ENCODE peak calls at places on chromosome 2, in six cellular contexts. K is neural progenitor cell, S is OCI-LY7, M is GM23338, F is GM23248, A is MM.1S. L is an unnamed sample. For H3K4me1, the result is how much of the 10 kb centered on the place peaks cover.

GRCh38 chr2:104812281-104812680 is 41.6 kb upstream of the POU3F3 start:
- DNase-seq in K (no peak), M (no peak), A (no peak), S (no peak), F (no peak), L (no peak)

GRCh38 chr2:1369905-1370304 is 43.4 kb upstream of the TPO start:
- DNase-seq in M (no peak), F (no peak), K (no peak), S (no peak), A (no peak), L (no peak)

GRCh38 chr2:45274190-45274926 is 265.1 kb upstream of the SIX2 start:
- DNase-seq in F (no peak), M (peak), K (peak), S (no peak), A (no peak), L (no peak)

GRCh38 chr2:61134141-61134540 is 27.8 kb upstream of the C2orf74 start:
- DNase-seq in F (no peak), A (no peak), M (no peak), K (no peak), S (no peak), L (no peak)

GRCh38 chr2:98020516-98020915 is 24.8 kb upstream of the TMEM131 start:
- DNase-seq in K (no peak), S (no peak), A (no peak), F (no peak), M (no peak), L (no peak)

GRCh38 chr2:147989809-147990403 is 30.6 kb downstream of the ORC4 start:
- DNase-seq in K (peak), S (peak), M (peak), A (peak), F (peak), L (peak)

GRCh38 chr2:231321556-231322334 is 73.8 kb upstream of the B3GNT7 start:
- DNase-seq in S (no peak), F (no peak), A (no peak), M (no peak), K (no peak), L (no peak)

GRCh38 chr2:222572264-222572721 is 83.6 kb downstream of the FARSB start:
- DNase-seq in S (no peak), M (no peak), A (peak), K (no peak), F (no peak), L (no peak)

GRCh38 chr2:14081526-14081925 is 551.0 kb upstream of the LRATD1 start:
- DNase-seq in F (no peak), M (no peak), A (no peak), K (no peak), S (no peak), L (no peak)

GRCh38 chr2:83103602-83104001 is 1355.5 kb downstream of the SUCLG1 start:
- DNase-seq in S (no peak), K (no peak), M (no peak), F (peak), A (no peak), L (no peak)

GRCh38 chr2:95392730-95393455 is 9.6 kb upstream of the FAHD2A start:
- DNase-seq in A (no peak), M (peak), F (no peak), S (no peak), K (no peak), L (no peak)

GRCh38 chr2:212845941-212846340 is 305.5 kb downstream of the IKZF2 start:
- DNase-seq in K (no peak), A (no peak), S (no peak), F (peak), M (no peak), L (no peak)

GRCh38 chr2:38740851-38741541 is 10.2 kb downstream of the SRSF7 start:
- DNase-seq in M (peak), F (peak), K (peak), A (peak), S (peak), L (peak)

GRCh38 chr2:234542742-234543141 is 45.9 kb upstream of the ARL4C start:
- DNase-seq in M (no peak), K (no peak), S (no peak), A (no peak), F (no peak), L (no peak)
- H3K4me1 ChIP-seq in M (under half), K (under half), S (under half), A (under half), F (under half), L (under half)

DNA sequence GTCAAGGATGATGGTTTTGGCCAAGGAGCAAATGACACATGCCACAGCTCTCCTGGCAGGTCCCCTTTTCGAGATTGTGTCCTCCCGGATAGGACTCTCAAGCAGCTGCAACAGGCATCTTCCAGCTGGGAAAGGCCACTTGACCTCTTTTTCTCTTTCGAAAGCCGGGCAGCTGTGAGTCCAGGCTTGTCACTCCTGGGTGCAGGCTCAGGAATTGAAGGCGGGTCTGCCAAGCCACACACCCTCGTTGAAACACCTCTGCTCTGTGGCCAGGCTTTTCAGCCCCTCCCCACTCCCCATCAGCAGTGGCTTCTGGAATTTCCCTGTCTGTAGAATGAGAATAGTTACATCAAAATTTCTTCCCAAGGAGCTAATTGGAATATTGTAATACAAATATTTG is 98.1 kb downstream of the CCDC138 start:
- DNase-seq in M (peak), F (no peak), K (peak), S (no peak), A (no peak), L (no peak)
- TF ChIP-seq EZH2phosphoT487 in M (no peak), F (no peak), K (no peak), S (no peak), A (no peak), L (no peak)

DNA sequence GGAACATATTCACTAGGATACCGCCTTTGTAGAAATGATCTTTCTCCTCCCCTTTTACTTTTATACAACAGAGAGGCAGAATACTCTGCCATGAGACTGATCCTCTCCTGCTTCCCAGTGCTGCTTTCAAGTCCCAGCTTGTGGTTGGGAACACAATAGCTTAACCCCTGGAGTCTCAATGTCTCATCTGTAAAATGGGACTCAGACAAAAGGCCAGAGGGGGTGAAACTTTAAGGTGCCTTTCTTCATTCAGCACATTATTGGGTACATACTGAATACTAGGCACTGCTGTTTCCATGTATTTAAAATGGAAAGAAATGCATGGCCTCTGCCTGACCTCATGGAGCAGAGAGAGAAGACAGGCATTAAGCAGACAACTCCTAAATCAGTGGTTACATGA is 53.8 kb downstream of the MAP4K4 start:
- DNase-seq in K (no peak), S (no peak), F (no peak), A (no peak), M (no peak), L (no peak)
- H3K4me1 ChIP-seq in K (under half), S (half or more), F (half or more), A (under half), M (half or more), L (half or more)

GRCh38 chr2:234873103-234873827 is 78.6 kb upstream of the SH3BP4 start:
- DNase-seq in S (no peak), K (no peak), M (no peak), A (no peak), F (no peak), L (no peak)

GRCh38 chr2:234869164-234869563 is 82.7 kb upstream of the SH3BP4 start:
- DNase-seq in A (no peak), S (no peak), M (no peak), F (no peak), K (no peak), L (no peak)

GRCh38 chr2:234874347-234875046 is 77.3 kb upstream of the SH3BP4 start:
- DNase-seq in F (no peak), M (no peak), K (no peak), A (no peak), S (no peak), L (no peak)

GRCh38 chr2:234869969-234870368 is 81.8 kb upstream of the SH3BP4 start:
- DNase-seq in S (no peak), M (no peak), K (no peak), A (no peak), F (no peak), L (no peak)

GRCh38 chr2:234873828-234874173 is 78.0 kb upstream of the SH3BP4 start:
- DNase-seq in F (peak), M (no peak), K (no peak), S (no peak), A (no peak), L (peak)
- TF ChIP-seq EZH2phosphoT487 in F (no peak), M (no peak), K (no peak), S (no peak), A (no peak), L (no peak)

GRCh38 chr2:173947131-173947530 is 18.0 kb downstream of the SP3 start:
- DNase-seq in K (no peak), A (no peak), S (no peak), M (no peak), F (no peak), L (no peak)

GRCh38 chr2:173943738-173944137 is 21.4 kb downstream of the SP3 start:
- DNase-seq in A (no peak), M (no peak), K (no peak), S (no peak), F (no peak), L (no peak)

GRCh38 chr2:173948827-173949226 is 16.3 kb downstream of the SP3 start:
- DNase-seq in K (no peak), M (no peak), F (no peak), S (no peak), A (no peak), L (no peak)

GRCh38 chr2:173952267-173953046 is 12.7 kb downstream of the SP3 start:
- DNase-seq in S (no peak), F (no peak), A (no peak), M (no peak), K (no peak), L (no peak)

DNA sequence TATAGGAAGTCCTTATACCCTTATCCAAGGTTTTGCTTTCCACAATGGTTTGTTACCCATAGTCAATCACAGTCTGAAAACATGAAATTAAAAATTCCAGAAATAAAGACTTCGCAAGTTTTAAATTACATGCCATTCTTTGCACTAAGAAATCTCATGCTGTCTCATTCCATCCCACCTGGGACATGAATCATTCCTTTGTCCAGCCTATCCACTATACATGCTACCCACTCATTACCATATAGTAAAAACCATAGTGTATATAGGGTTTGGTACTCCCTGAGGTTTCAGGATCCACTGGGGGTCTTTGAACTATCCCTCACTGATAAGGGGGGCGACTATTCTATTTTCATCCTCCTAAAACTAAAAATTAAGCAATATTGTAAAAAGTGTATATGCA is 17.0 kb downstream of the SP3 start:
- DNase-seq in M (no peak), S (no peak), A (no peak), F (no peak), K (no peak), L (no peak)
- H3K4me1 ChIP-seq in M (under half), S (under half), A (under half), F (under half), K (under half), L (under half)